ENCODE peak calls at places on chromosomes 12 and 14, in five cellular contexts. R is Peyer's patch, X is body of pancreas, K is A549, F is testis. S is an unnamed sample. For H3K4me1, the result is how much of the 10 kb centered on the place peaks cover.

GRCh38 chr12:116484807-116485206 is 74.4 kb upstream of the MAP1LC3B2 start:
- DNase-seq in K (no peak), F (peak), R (no peak), X (no peak), S (no peak)

GRCh38 chr12:109387425-109388166 is 39.9 kb downstream of the MYO1H start:
- DNase-seq in R (no peak), K (peak), X (no peak), F (peak), S (no peak)

GRCh38 chr14:68239988-68240387 is 420.4 kb downstream of the RAD51B start:
- DNase-seq in R (no peak), K (no peak), F (no peak), X (no peak), S (no peak)

GRCh38 chr14:64764641-64765520 is 60.7 kb downstream of the PLEKHG3 start:
- DNase-seq in X (peak), F (peak), K (peak), R (peak), S (no peak)

GRCh38 chr14:50364792-50365191 is 31.9 kb downstream of the CDKL1 start:
- DNase-seq in K (no peak), X (no peak), F (no peak), R (peak), S (no peak)

GRCh38 chr12:100992194-100992593 is 197.6 kb downstream of the ANO4 start:
- DNase-seq in K (no peak), F (no peak), X (no peak), R (no peak), S (no peak)

GRCh38 chr14:89827260-89827659 is 127.3 kb downstream of the EFCAB11 start:
- DNase-seq in F (no peak), R (no peak), X (no peak), K (no peak), S (no peak)

GRCh38 chr12:67035121-67035520 is 234.0 kb upstream of the CAND1 start:
- DNase-seq in X (no peak), K (no peak), F (no peak), R (no peak), S (no peak)

GRCh38 chr12:52876371-52876770 is 27.6 kb upstream of the KRT78 start:
- DNase-seq in X (no peak), F (no peak), K (peak), R (no peak), S (no peak)
- TF ChIP-seq POLR2A in X (no peak), F (no peak), K (no peak), R (no peak), S (no peak)

DNA sequence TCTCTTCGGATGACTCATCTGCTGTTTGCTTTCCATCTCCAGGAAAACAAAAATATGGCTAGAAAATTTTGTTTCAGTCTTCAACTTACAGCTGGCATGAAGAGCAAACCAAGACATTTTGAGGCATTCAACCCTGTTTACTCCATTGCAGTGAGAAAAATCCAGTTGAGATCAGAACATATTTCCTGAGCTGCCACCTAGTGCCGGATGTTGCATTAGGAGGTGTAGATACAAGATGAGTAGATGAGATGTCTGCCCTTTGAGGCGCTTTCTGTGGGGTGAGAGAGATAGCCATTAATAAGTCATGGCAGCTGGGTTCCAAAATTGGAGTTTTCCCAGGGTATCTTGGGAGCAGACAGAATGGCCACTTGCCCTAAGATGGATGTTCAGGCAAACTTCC is 171.1 kb downstream of the PRKCH start:
- DNase-seq in R (no peak), X (no peak), F (no peak), K (no peak), S (no peak)
- H3K4me1 ChIP-seq in R (under half), X (under half), F (under half), K (half or more), S (under half)

DNA sequence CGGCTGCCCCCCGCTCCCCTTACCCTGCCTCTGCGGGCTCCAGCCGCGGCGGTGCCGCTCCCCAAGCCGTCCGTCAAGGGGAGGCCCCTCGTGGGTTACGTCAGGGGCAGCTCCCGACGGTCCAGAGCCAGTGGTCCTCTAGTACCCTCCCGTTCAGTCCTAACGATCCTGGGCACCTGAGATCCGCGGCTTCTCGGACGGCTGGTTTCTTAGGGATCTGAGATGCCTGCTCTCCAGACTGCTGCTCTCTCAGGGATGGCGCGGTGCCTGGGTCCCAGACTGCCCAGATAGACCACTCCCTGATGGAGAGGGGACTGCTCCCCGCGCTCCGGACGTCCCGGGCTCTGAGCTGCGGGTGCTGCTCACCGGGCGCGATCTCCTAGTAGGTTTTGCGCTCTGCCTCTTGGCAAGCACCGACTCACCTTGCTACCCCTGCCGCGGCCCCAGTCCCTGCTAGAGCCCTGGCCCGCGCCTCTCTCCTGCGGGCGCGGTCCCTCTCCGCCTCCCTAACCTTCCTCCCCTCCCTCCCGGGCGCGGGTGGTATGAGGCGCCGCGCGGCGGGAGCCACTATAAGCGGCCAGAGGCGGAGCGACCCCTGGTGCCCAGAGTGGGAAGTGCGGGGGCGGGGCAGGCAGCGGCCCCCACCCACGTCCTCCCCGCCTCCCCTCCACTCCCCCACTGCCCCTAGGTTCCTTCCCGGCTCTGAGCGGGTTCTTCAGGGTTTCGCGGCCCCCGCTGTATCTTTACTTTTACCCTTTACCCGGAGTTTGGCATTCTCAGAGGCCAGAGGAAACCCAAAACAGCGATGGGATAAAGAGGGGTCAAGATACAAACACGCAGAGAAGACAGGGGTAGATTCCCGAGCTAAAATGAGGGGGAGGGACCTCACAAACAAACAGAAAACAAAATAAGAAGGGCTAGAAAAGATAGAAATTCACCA is at the start of gene C1QL4:
- DNase-seq in R (peak), F (peak), X (peak), K (peak), S (no peak)
- TF ChIP-seq POLR2A in R (no peak), F (no peak), X (no peak), K (peak), S (no peak)

DNA sequence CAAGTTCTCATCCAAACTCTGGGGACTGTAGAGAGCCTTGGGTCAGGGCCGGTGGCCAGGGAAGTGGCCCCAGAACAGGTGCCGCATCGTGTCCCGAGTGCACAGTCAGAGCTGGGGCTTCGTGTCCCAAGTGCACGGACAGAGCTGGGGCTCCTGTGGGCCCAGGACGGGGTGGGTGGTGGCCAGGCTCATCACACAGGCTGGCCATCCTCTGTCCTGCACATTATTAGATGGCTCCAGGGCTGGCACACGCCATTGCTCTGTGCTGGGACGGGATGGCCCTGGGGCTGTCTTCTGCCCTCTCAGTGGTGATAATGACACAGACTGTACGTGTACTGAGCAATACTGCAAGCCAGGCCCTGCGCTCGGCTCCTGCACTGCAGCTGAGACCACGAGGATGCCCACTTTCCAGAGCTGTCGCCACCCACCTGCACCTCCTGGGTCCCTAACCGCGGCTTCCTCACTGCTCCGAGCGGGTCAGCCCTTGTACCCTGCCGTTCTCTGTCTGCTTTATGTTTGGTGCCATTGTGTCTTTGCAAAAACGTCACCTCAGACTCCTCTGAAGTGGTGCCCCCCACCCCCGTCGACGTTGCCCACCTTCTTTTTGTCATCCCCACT is 1.9 kb downstream of the FBRSL1 start:
- DNase-seq in R (no peak), F (no peak), X (no peak), K (no peak), S (no peak)
- H3K4me1 ChIP-seq in R (under half), F (half or more), X (half or more), K (under half), S (half or more)

GRCh38 chr12:7108042-7108927 is 729 bp downstream of the C1RL start:
- DNase-seq in F (peak), X (peak), R (peak), K (peak), S (no peak)

GRCh38 chr12:7110661-7111060 is 1.6 kb upstream of the C1RL start:
- DNase-seq in K (no peak), R (no peak), X (no peak), F (no peak), S (no peak)

GRCh38 chr12:7112041-7112440 is 3.0 kb upstream of the C1RL start:
- DNase-seq in F (no peak), K (no peak), R (no peak), X (no peak), S (no peak)

GRCh38 chr12:7107181-7108041 is 1.6 kb downstream of the C1RL start:
- DNase-seq in X (no peak), K (peak), F (no peak), R (no peak), S (no peak)

GRCh38 chr12:7108928-7109920 is at the start of gene C1RL:
- DNase-seq in K (peak), R (peak), F (peak), X (peak), S (no peak)
- TF ChIP-seq POLR2A in K (peak), R (no peak), F (no peak), X (peak), S (peak)

GRCh38 chr12:110680032-110680431 is 8.9 kb downstream of the HVCN1 start:
- DNase-seq in F (no peak), X (no peak), K (no peak), R (no peak), S (no peak)
- H3K4me1 ChIP-seq in F (under half), X (under half), K (under half), R (under half), S (under half)

DNA sequence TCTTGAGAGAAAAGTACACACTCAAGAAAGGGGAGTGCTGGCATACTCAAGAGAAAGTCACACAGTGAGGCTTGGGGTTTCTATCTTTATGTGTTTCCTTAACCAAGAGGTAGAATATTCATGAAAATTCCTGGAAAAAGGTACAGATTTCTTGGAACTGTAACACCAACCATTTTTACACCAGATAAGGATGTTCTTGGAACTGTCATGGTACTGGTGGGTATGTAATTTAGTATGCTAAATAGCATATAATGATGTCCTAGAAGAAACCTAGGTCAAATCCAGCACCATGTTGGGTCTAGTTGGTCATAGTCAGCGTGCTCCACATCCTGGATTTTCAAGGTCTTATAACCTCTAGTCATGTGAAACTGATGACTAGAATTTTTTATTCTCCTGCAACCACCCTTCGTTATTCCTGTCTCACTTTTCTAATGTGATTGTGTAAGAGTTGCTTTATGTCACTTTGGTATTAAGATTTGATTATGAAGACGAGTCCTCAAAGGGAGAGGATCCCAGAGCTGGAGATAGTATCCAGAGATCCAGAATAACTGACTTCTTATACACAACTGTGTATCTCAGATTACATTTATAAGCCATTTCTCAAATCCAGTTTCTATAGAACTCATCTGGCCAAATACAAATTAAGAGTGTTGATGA is 510.1 kb downstream of the TMTC2 start:
- DNase-seq in F (no peak), R (no peak), K (no peak), X (no peak), S (no peak)
- TF ChIP-seq POLR2A in F (no peak), R (no peak), K (no peak), X (no peak), S (no peak)

GRCh38 chr14:100285021-100285912 is 21.0 kb downstream of the SLC25A29 start:
- DNase-seq in X (peak), F (peak), K (peak), R (peak), S (no peak)

GRCh38 chr14:100282083-100282350 is 24.2 kb downstream of the SLC25A29 start:
- DNase-seq in K (no peak), F (no peak), X (no peak), R (no peak), S (no peak)

GRCh38 chr14:100283984-100284881 is 22.0 kb downstream of the SLC25A29 start:
- DNase-seq in K (no peak), F (no peak), R (peak), X (no peak), S (no peak)

GRCh38 chr14:100281286-100282082 is 24.8 kb downstream of the SLC25A29 start:
- DNase-seq in R (peak), X (no peak), F (no peak), K (no peak), S (no peak)

GRCh38 chr14:100282766-100283419 is 23.4 kb downstream of the SLC25A29 start:
- DNase-seq in K (no peak), F (no peak), R (peak), X (no peak), S (no peak)
- H3K4me1 ChIP-seq in K (under half), F (under half), R (under half), X (under half), S (under half)

S was measured in vagina.